ENCODE peak calls at places on chromosomes 11 and 22, in six cellular contexts. G is endothelial cell; E is lung microvascular endothelial cell; M is SW 1271; P is stimulated activated CD4-positive, alpha-beta T cell treated with anti-CD3 and anti-CD28 coated beads, Interleukin-15, amount 100 ng/mL, for 24 hours; X is C1 segment of cervical spinal cord. Q is an unnamed sample.

GRCh38 chr22:19079691-19080090 is 42.5 kb downstream of the DGCR2 start:
- DNase-seq in G (no peak), E (no peak), M (no peak), P (no peak), X (no peak), Q (no peak)

GRCh38 chr22:43861529-43861928 is 784 bp downstream of the SULT4A1 start:
- DNase-seq in G (no peak), E (no peak), M (no peak), P (no peak), X (no peak), Q (peak)

GRCh38 chr11:103773059-103773458 is 263.4 kb upstream of the DDI1 start:
- DNase-seq in G (no peak), E (no peak), M (no peak), P (no peak), X (no peak), Q (no peak)

GRCh38 chr11:3920148-3920852 is 64.8 kb downstream of the STIM1 start:
- DNase-seq in G (no peak), E (no peak), M (no peak), P (peak), X (no peak), Q (no peak)

GRCh38 chr11:64745523-64746328 is 1.8 kb upstream of the RASGRP2 start:
- DNase-seq in G (peak), E (peak), M (peak), P (peak), X (peak), Q (no peak)

GRCh38 chr22:25482091-25482760 is 82.2 kb upstream of the GRK3 start:
- DNase-seq in G (no peak), E (no peak), M (no peak), P (no peak), X (no peak), Q (no peak)

GRCh38 chr11:132734217-132734616 is 798.1 kb downstream of the OPCML start:
- DNase-seq in G (no peak), E (no peak), M (no peak), P (no peak), X (no peak), Q (no peak)

GRCh38 chr11:77195071-77195705 is 67.1 kb downstream of the MYO7A start:
- DNase-seq in G (no peak), E (no peak), M (no peak), P (no peak), X (no peak), Q (no peak)

GRCh38 chr11:76661306-76661751 is 9.2 kb downstream of the LRRC32 start:
- DNase-seq in G (no peak), E (no peak), M (no peak), P (no peak), X (no peak), Q (no peak)

GRCh38 chr22:36757608-36758220 is 18.2 kb downstream of the IFT27 start:
- DNase-seq in G (peak), E (peak), M (peak), P (peak), X (peak), Q (peak)

GRCh38 chr22:42388130-42388797 is 43.9 kb downstream of the NFAM1 start:
- DNase-seq in G (no peak), E (no peak), M (no peak), P (peak), X (no peak), Q (peak)

GRCh38 chr22:30250713-30251267 is 4.2 kb upstream of the LIF start:
- DNase-seq in G (no peak), E (peak), M (peak), P (peak), X (no peak), Q (no peak)

GRCh38 chr11:9002920-9003572 is 755 bp downstream of the NRIP3 start:
- DNase-seq in G (no peak), E (peak), M (no peak), P (peak), X (no peak), Q (no peak)

GRCh38 chr11:3087821-3088800 is 30.9 kb upstream of the CARS1 start:
- DNase-seq in G (no peak), E (no peak), M (no peak), P (no peak), X (no peak), Q (no peak)

GRCh38 chr11:78921517-78921916 is 346.9 kb upstream of the NARS2 start:
- DNase-seq in G (no peak), E (no peak), M (no peak), P (no peak), X (no peak), Q (no peak)

GRCh38 chr11:113553235-113553634 is 78.0 kb upstream of the DRD2 start:
- DNase-seq in G (no peak), E (no peak), M (peak), P (no peak), X (peak), Q (no peak)

GRCh38 chr11:129593098-129593497 is 217.4 kb downstream of the BARX2 start:
- DNase-seq in G (no peak), E (no peak), M (no peak), P (no peak), X (no peak), Q (no peak)

GRCh38 chr22:47883757-47884156 is 1121.3 kb downstream of the TBC1D22A start:
- DNase-seq in G (no peak), E (no peak), M (no peak), P (no peak), X (no peak), Q (no peak)

GRCh38 chr22:37202001-37202555 is 10.2 kb downstream of the SSTR3 start:
- DNase-seq in G (no peak), E (no peak), M (no peak), P (no peak), X (no peak), Q (no peak)

GRCh38 chr11:85114786-85115185 is 512.4 kb downstream of the DLG2 start:
- DNase-seq in G (no peak), E (no peak), M (no peak), P (no peak), X (no peak), Q (no peak)

GRCh38 chr11:94218372-94218771 is 86.0 kb upstream of the IZUMO1R start:
- DNase-seq in G (no peak), E (no peak), M (no peak), P (no peak), X (no peak), Q (no peak)

GRCh38 chr11:116532066-116532465 is 240.7 kb downstream of the BUD13 start:
- DNase-seq in G (no peak), E (no peak), M (no peak), P (no peak), X (no peak), Q (no peak)

GRCh38 chr11:33654594-33654993 is 46.0 kb downstream of the C11orf91 start:
- DNase-seq in G (no peak), E (no peak), M (no peak), P (no peak), X (no peak), Q (no peak)

GRCh38 chr22:21642584-21643448 is 714 bp downstream of the SDF2L1 start:
- DNase-seq in G (peak), E (peak), M (peak), P (peak), X (no peak), Q (peak)

GRCh38 chr11:11403763-11404725 is 51.0 kb upstream of the CSNK2A3 start:
- DNase-seq in G (no peak), E (no peak), M (no peak), P (no peak), X (no peak), Q (no peak)

GRCh38 chr11:68038226-68038717 is 553 bp upstream of the TCIRG1 start:
- DNase-seq in G (no peak), E (no peak), M (no peak), P (no peak), X (no peak), Q (no peak)

GRCh38 chr11:128472128-128473110 is 114.9 kb downstream of the ETS1 start:
- DNase-seq in G (no peak), E (peak), M (no peak), P (peak), X (no peak), Q (no peak)

GRCh38 chr11:23755769-23756168 is 741.1 kb upstream of the LUZP2 start:
- DNase-seq in G (no peak), E (no peak), M (no peak), P (no peak), X (no peak), Q (no peak)

GRCh38 chr11:107707807-107708206 is 4.0 kb downstream of the SLN start:
- DNase-seq in G (no peak), E (no peak), M (no peak), P (no peak), X (no peak), Q (no peak)

GRCh38 chr11:6640985-6641701 is 14.5 kb downstream of the DCHS1 start:
- DNase-seq in G (no peak), E (no peak), M (no peak), P (no peak), X (peak), Q (peak)

GRCh38 chr22:30313527-30314385 is 13.0 kb downstream of the TBC1D10A start:
- DNase-seq in G (no peak), E (peak), M (no peak), P (no peak), X (no peak), Q (no peak)

GRCh38 chr11:63667993-63668392 is 3.2 kb downstream of the ATL3 start:
- DNase-seq in G (no peak), E (peak), M (peak), P (peak), X (no peak), Q (no peak)

GRCh38 chr22:24400037-24400725 is 27.2 kb upstream of the ADORA2A start:
- DNase-seq in G (no peak), E (no peak), M (no peak), P (no peak), X (no peak), Q (no peak)

GRCh38 chr11:117837791-117838190 is 13.2 kb upstream of the FXYD2 start:
- DNase-seq in G (no peak), E (no peak), M (no peak), P (no peak), X (no peak), Q (no peak)

GRCh38 chr11:45328726-45329125 is 42.6 kb upstream of the SYT13 start:
- DNase-seq in G (no peak), E (no peak), M (no peak), P (no peak), X (no peak), Q (no peak)